ENCODE peak calls at places on chromosome 5, in six cellular contexts. X, I, N, G, D and U are unnamed samples.

GRCh38 chr5:150227606-150228273 is 37.9 kb downstream of the SLC6A7 start:
- DNase-seq in N (no peak), X (no peak), I (no peak), D (no peak), G (peak), U (no peak)

GRCh38 chr5:177509991-177510566 is 453 bp upstream of the DOK3 start:
- DNase-seq in I (no peak), D (no peak), X (no peak), N (no peak), G (no peak), U (no peak)

GRCh38 chr5:72383280-72384205 is 63.4 kb downstream of the PTCD2 start:
- DNase-seq in N (peak), D (peak), X (no peak), I (peak), G (peak), U (peak)

GRCh38 chr5:154543380-154543779 is 65.4 kb upstream of the HAND1 start:
- DNase-seq in X (peak), N (peak), G (no peak), D (peak), I (peak), U (peak)

GRCh38 chr5:100900796-100901731 is 2.0 kb downstream of the ST8SIA4 start:
- DNase-seq in D (peak), G (peak), N (peak), I (peak), X (peak), U (peak)

GRCh38 chr5:100840364-100840763 is 62.7 kb downstream of the ST8SIA4 start:
- DNase-seq in N (peak), X (no peak), D (peak), G (no peak), I (peak), U (peak)

GRCh38 chr5:146283344-146283761 is 55.3 kb upstream of the POU4F3 start:
- DNase-seq in N (peak), X (no peak), G (peak), D (peak), I (peak), U (peak)

GRCh38 chr5:176677209-176677931 is 30.1 kb downstream of the TSPAN17 start:
- DNase-seq in D (no peak), X (no peak), N (no peak), I (no peak), G (no peak), U (no peak)

GRCh38 chr5:9699681-9700080 is 69.5 kb upstream of the TAS2R1 start:
- DNase-seq in N (no peak), X (no peak), I (no peak), D (peak), G (no peak), U (peak)

GRCh38 chr5:145854651-145855258 is 18.1 kb downstream of the GRXCR2 start:
- DNase-seq in X (no peak), D (peak), I (peak), G (peak), N (peak), U (peak)

GRCh38 chr5:73306078-73306719 is 133.2 kb downstream of the TMEM174 start:
- DNase-seq in G (no peak), D (no peak), N (peak), I (no peak), X (no peak), U (no peak)

GRCh38 chr5:76960004-76960625 is 7.3 kb downstream of the CRHBP start:
- DNase-seq in G (no peak), X (no peak), N (peak), D (no peak), I (peak), U (no peak)

GRCh38 chr5:32753051-32753450 is 41.9 kb downstream of the NPR3 start:
- DNase-seq in D (peak), G (peak), N (peak), I (no peak), X (no peak), U (peak)

GRCh38 chr5:178338750-178339144 is 106.1 kb upstream of the PHYKPL start:
- DNase-seq in G (no peak), I (no peak), N (no peak), D (no peak), X (no peak), U (no peak)

GRCh38 chr5:171494452-171495121 is 75.1 kb downstream of the FGF18 start:
- DNase-seq in I (peak), N (peak), D (peak), G (peak), X (peak), U (peak)

GRCh38 chr5:159451197-159452052 is 121.1 kb upstream of the IL12B start:
- DNase-seq in N (peak), D (peak), X (peak), G (peak), I (peak), U (peak)

GRCh38 chr5:138149530-138149929 is 10.3 kb upstream of the NME5 start:
- DNase-seq in I (no peak), D (peak), N (no peak), G (peak), X (no peak), U (peak)

GRCh38 chr5:130000460-130000859 is 96.2 kb downstream of the CHSY3 start:
- DNase-seq in I (no peak), X (no peak), D (no peak), G (no peak), N (no peak), U (no peak)

GRCh38 chr5:136011427-136012001 is 17.3 kb upstream of the TGFBI start:
- DNase-seq in D (peak), I (peak), G (peak), X (no peak), N (peak), U (peak)

GRCh38 chr5:421287-421880 is 21.6 kb upstream of the EXOC3 start:
- DNase-seq in D (no peak), G (no peak), N (no peak), X (no peak), I (no peak), U (no peak)

GRCh38 chr5:115477581-115477980 is 67.0 kb downstream of the FEM1C start:
- DNase-seq in N (no peak), G (no peak), I (no peak), D (no peak), X (no peak), U (no peak)

GRCh38 chr5:53173083-53173482 is 63.5 kb upstream of the MOCS2 start:
- DNase-seq in N (no peak), X (no peak), G (peak), I (no peak), D (no peak), U (no peak)

GRCh38 chr5:130323804-130324454 is 419.7 kb downstream of the CHSY3 start:
- DNase-seq in G (no peak), D (peak), X (no peak), I (peak), N (peak), U (peak)

GRCh38 chr5:160262665-160263064 is 33.4 kb downstream of the FABP6 start:
- DNase-seq in X (no peak), I (no peak), N (no peak), D (peak), G (peak), U (peak)

GRCh38 chr5:171601266-171601881 is 181.9 kb downstream of the FGF18 start:
- DNase-seq in D (no peak), X (peak), G (no peak), N (no peak), I (no peak), U (no peak)

GRCh38 chr5:66807743-66808142 is 211.6 kb downstream of the MAST4 start:
- DNase-seq in X (peak), N (peak), G (peak), I (peak), D (peak), U (peak)

GRCh38 chr5:111830333-111830732 is 73.3 kb upstream of the NREP start:
- DNase-seq in X (no peak), I (peak), N (peak), G (peak), D (peak), U (peak)

GRCh38 chr5:154642499-154643245 is 112.5 kb upstream of the LARP1 start:
- DNase-seq in I (peak), X (no peak), G (peak), D (peak), N (peak), U (peak)

GRCh38 chr5:9313751-9314150 is 232.1 kb downstream of the SEMA5A start:
- DNase-seq in X (no peak), D (no peak), G (no peak), I (no peak), N (no peak), U (no peak)

GRCh38 chr5:81192351-81192750 is 40.8 kb upstream of the CKMT2 start:
- DNase-seq in N (no peak), G (no peak), X (no peak), I (no peak), D (no peak), U (no peak)

GRCh38 chr5:78647838-78648358 is 674 bp downstream of the LHFPL2 start:
- DNase-seq in N (peak), I (peak), D (no peak), X (peak), G (peak), U (peak)

GRCh38 chr5:14775857-14776256 is 95.7 kb downstream of the ANKH start:
- DNase-seq in I (peak), D (peak), X (no peak), N (no peak), G (no peak), U (peak)

DNA sequence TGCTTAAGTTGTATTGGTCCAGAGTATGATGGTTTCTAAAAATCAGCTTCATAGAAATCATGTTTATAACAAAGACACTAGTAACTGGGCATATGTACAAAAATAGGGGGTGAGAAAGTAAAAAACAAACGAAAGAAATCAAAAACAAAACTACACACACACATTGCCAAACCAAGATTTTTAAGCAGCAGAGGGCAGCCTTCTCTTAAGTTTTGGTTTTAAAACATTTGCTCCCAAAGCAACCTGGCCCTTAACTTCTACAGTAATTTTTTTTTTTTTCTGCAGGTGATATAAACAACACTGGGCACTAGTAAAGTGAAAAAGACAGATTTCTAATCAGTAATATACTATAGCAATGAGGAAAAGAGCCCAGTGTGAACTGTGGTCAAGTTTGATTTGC is 13.5 kb upstream of the GAPT start:
- DNase-seq in I (no peak), X (no peak), D (no peak), G (no peak), N (peak), U (no peak)
- TF ChIP-seq CTCF in I (no peak), X (no peak), D (no peak), G (peak), N (peak), U (no peak)

DNA sequence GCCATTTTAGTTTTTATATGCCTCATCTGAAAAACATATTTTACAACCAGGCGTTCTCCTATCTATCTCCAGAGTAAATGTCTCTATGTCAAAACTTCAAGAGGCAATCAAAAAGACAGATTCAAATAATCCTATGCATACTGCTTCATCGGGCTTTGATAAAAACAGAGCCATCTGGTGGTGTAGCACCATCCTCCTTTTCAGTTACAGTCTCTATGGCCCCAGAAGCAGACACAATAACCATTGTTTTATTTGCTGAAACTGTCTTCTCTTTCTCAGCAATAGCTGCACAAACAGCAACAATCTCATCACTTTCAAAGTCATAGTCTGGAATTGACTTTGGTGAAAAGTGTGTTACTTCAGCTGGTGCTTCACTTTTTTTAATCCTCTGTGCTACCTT is 36.3 kb downstream of the PTGER4 start:
- DNase-seq in D (peak), X (no peak), I (no peak), G (no peak), N (peak), U (peak)
- TF ChIP-seq CTCF in D (no peak), X (no peak), I (peak), G (no peak), N (peak), U (peak)

DNA sequence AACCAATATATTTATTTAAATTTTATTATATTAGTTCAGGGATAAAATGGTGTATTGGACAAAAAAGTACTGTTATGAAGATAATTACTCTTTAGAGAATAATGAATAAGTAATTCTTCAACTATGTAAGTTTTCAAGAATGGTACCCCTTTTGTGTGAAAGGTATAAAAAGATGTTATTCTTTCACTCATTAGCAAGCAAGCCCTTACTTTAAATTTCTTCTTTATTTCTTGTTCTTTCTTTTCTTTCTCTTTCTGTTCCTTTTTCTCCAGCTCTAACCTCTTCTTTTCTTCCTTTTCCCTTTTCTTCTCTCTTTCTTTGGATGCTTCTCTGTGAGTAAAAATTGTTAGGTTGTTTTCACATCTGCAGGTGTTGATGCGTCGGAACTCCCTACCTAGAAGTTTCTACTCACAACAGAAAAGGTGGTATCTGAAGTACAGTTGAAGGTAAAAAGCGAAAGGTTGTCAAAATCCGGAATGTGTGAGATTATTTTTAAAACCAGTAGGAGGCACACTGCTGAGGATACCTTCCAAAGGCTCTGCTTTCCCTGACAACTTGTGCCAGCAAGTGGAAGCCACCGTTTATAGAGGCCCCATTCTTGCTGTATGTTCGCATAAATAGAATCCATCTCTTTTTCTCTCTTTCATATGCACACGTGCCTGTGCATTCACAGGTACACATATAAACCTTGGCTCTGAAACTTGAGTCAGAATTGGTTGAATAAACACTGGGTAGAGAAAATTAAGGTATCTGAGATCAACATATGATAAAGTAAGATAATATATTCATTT is 63.4 kb upstream of the RICTOR start:
- DNase-seq in I (no peak), D (no peak), G (no peak), X (no peak), N (peak), U (no peak)
- TF ChIP-seq CTCF in I (peak), D (peak), G (no peak), X (no peak), N (peak), U (no peak)

GRCh38 chr5:139271201-139272027 is 22.1 kb upstream of the MATR3 start:
- DNase-seq in D (peak), N (peak), X (no peak), G (peak), I (peak), U (peak)
- TF ChIP-seq CTCF in D (peak), N (no peak), X (no peak), G (no peak), I (no peak), U (peak)

GRCh38 chr5:173001229-173001841 is 17.8 kb downstream of the ATP6V0E1 start:
- DNase-seq in G (no peak), X (no peak), N (no peak), D (no peak), I (no peak), U (no peak)

GRCh38 chr5:173004447-173004846 is 20.9 kb downstream of the ATP6V0E1 start:
- DNase-seq in N (no peak), D (no peak), I (no peak), G (no peak), X (no peak), U (no peak)

GRCh38 chr5:173003360-173003759 is 19.8 kb downstream of the ATP6V0E1 start:
- DNase-seq in I (no peak), D (no peak), N (no peak), G (no peak), X (no peak), U (no peak)

GRCh38 chr5:172999351-172999973 is 15.9 kb downstream of the ATP6V0E1 start:
- DNase-seq in G (no peak), D (no peak), N (no peak), I (no peak), X (no peak), U (no peak)

GRCh38 chr5:172999974-173000373 is 16.4 kb downstream of the ATP6V0E1 start:
- DNase-seq in X (no peak), D (no peak), N (no peak), G (no peak), I (no peak), U (no peak)
- TF ChIP-seq CTCF in X (no peak), D (no peak), N (no peak), G (no peak), I (no peak), U (no peak)

DNA sequence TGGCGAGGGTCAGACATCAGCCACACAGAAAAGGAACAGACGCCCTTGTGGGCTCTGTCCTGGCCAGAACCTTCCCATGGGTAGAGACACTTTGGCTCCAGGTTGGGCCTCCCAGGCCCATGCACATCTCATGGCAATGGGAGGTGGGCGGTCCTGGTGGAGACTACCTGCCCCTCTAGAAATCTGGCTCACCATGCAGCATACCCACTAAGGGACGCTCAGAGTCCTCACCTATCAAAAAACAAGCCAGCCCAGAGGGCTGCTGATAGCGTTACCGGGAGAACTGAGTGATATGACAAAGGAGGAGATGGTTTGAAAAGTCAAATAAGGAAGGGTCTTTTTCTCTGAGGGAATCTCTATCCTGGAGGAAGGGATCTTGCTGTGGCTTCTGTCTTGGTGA is 62.1 kb downstream of the C5orf15 start:
- DNase-seq in D (no peak), G (no peak), N (no peak), I (no peak), X (no peak), U (no peak)
- TF ChIP-seq CTCF in D (no peak), G (no peak), N (no peak), I (no peak), X (no peak), U (no peak)

GRCh38 chr5:34680896-34681295 is 24.8 kb downstream of the RAI14 start:
- DNase-seq in I (no peak), N (no peak), G (no peak), X (no peak), D (no peak), U (no peak)
- TF ChIP-seq CTCF in I (no peak), N (no peak), G (no peak), X (no peak), D (no peak), U (no peak)